ENCODE peak calls at places on chromosomes 1 and 21, in eight cellular contexts. One of them, this sample, is unnamed.

GRCh38 chr1:153565529-153566374 is at the start of gene S100A2:
- DNase-seq in NCI-H1092: peak
- DNase-seq in T follicular helper cell: no peak
- DNase-seq in NB4: peak
- DNase-seq in fibroblast of villous mesenchyme: peak
- DNase-seq in activated naive CD4-positive, alpha-beta T cell: no peak
- DNase-seq in heart left ventricle: peak
- DNase-seq in germinal center: no peak
- DNase-seq in this sample: peak

GRCh38 chr1:229410692-229411433 is 23.0 kb downstream of the ACTA1 start:
- DNase-seq in NCI-H1092: peak
- DNase-seq in T follicular helper cell: no peak
- DNase-seq in NB4: peak
- DNase-seq in fibroblast of villous mesenchyme: peak
- DNase-seq in activated naive CD4-positive, alpha-beta T cell: no peak
- DNase-seq in heart left ventricle: peak
- DNase-seq in germinal center: no peak
- DNase-seq in this sample: no peak

GRCh38 chr1:85461216-85461945 is 3.6 kb downstream of the DDAH1 start:
- DNase-seq in NCI-H1092: no peak
- DNase-seq in T follicular helper cell: no peak
- DNase-seq in NB4: no peak
- DNase-seq in fibroblast of villous mesenchyme: peak
- DNase-seq in activated naive CD4-positive, alpha-beta T cell: no peak
- DNase-seq in heart left ventricle: no peak
- DNase-seq in germinal center: no peak
- DNase-seq in this sample: no peak

GRCh38 chr1:168470821-168471473 is 72.8 kb downstream of the XCL2 start:
- DNase-seq in NCI-H1092: no peak
- DNase-seq in T follicular helper cell: no peak
- DNase-seq in NB4: peak
- DNase-seq in fibroblast of villous mesenchyme: peak
- DNase-seq in activated naive CD4-positive, alpha-beta T cell: no peak
- DNase-seq in heart left ventricle: no peak
- DNase-seq in germinal center: no peak
- DNase-seq in this sample: no peak

GRCh38 chr1:30477588-30477987 is 245.8 kb downstream of the MATN1 start:
- DNase-seq in NCI-H1092: no peak
- DNase-seq in T follicular helper cell: no peak
- DNase-seq in NB4: no peak
- DNase-seq in fibroblast of villous mesenchyme: no peak
- DNase-seq in activated naive CD4-positive, alpha-beta T cell: no peak
- DNase-seq in heart left ventricle: no peak
- DNase-seq in germinal center: no peak
- DNase-seq in this sample: no peak

GRCh38 chr1:70672333-70672935 is 261.4 kb downstream of the CTH start:
- DNase-seq in NCI-H1092: no peak
- DNase-seq in T follicular helper cell: no peak
- DNase-seq in NB4: no peak
- DNase-seq in fibroblast of villous mesenchyme: no peak
- DNase-seq in activated naive CD4-positive, alpha-beta T cell: no peak
- DNase-seq in heart left ventricle: no peak
- DNase-seq in germinal center: no peak
- DNase-seq in this sample: no peak

GRCh38 chr1:79006564-79006963 is at the start of gene ADGRL4:
- DNase-seq in NCI-H1092: no peak
- DNase-seq in T follicular helper cell: no peak
- DNase-seq in NB4: no peak
- DNase-seq in fibroblast of villous mesenchyme: peak
- DNase-seq in activated naive CD4-positive, alpha-beta T cell: no peak
- DNase-seq in heart left ventricle: peak
- DNase-seq in germinal center: no peak
- DNase-seq in this sample: no peak

GRCh38 chr1:213244664-213245091 is 193.6 kb downstream of the RPS6KC1 start:
- DNase-seq in NCI-H1092: peak
- DNase-seq in T follicular helper cell: no peak
- DNase-seq in NB4: peak
- DNase-seq in fibroblast of villous mesenchyme: peak
- DNase-seq in activated naive CD4-positive, alpha-beta T cell: no peak
- DNase-seq in heart left ventricle: no peak
- DNase-seq in germinal center: peak
- DNase-seq in this sample: peak

GRCh38 chr1:247496581-247497285 is 38.8 kb upstream of the OR2B11 start:
- DNase-seq in NCI-H1092: no peak
- DNase-seq in T follicular helper cell: no peak
- DNase-seq in NB4: no peak
- DNase-seq in fibroblast of villous mesenchyme: no peak
- DNase-seq in activated naive CD4-positive, alpha-beta T cell: no peak
- DNase-seq in heart left ventricle: no peak
- DNase-seq in germinal center: no peak
- DNase-seq in this sample: no peak

GRCh38 chr21:29481081-29481480 is 182.4 kb downstream of the BACH1 start:
- DNase-seq in NCI-H1092: no peak
- DNase-seq in T follicular helper cell: no peak
- DNase-seq in NB4: no peak
- DNase-seq in fibroblast of villous mesenchyme: no peak
- DNase-seq in activated naive CD4-positive, alpha-beta T cell: no peak
- DNase-seq in heart left ventricle: no peak
- DNase-seq in germinal center: no peak
- DNase-seq in this sample: no peak

GRCh38 chr1:26862781-26863676 is at the start of gene SFN:
- DNase-seq in NCI-H1092: peak
- DNase-seq in T follicular helper cell: peak
- DNase-seq in NB4: peak
- DNase-seq in fibroblast of villous mesenchyme: no peak
- DNase-seq in activated naive CD4-positive, alpha-beta T cell: no peak
- DNase-seq in heart left ventricle: no peak
- DNase-seq in germinal center: peak
- DNase-seq in this sample: peak

This sample was measured in GM12865.